ENCODE peak calls at places on chromosome 13, in six cellular contexts. Q, Z, I, L, S and P are unnamed samples.

GRCh38 chr13:52452470-52452869 is 2.0 kb upstream of the VPS36 start:
- DNase-seq in Q (no peak), Z (no peak), I (no peak), L (no peak), S (no peak), P (no peak)

GRCh38 chr13:98068511-98068910 is 74.4 kb upstream of the FARP1 start:
- DNase-seq in Q (no peak), Z (no peak), I (no peak), L (no peak), S (no peak), P (no peak)

GRCh38 chr13:81031996-81032395 is 691.1 kb upstream of the SPRY2 start:
- DNase-seq in Q (no peak), Z (no peak), I (no peak), L (no peak), S (no peak), P (no peak)

GRCh38 chr13:80712026-80712425 is 371.1 kb upstream of the SPRY2 start:
- DNase-seq in Q (no peak), Z (no peak), I (no peak), L (no peak), S (no peak), P (no peak)

GRCh38 chr13:39888865-39889810 is 233.7 kb downstream of the COG6 start:
- DNase-seq in Q (no peak), Z (no peak), I (no peak), L (no peak), S (no peak), P (no peak)

GRCh38 chr13:98466634-98467236 is 110.2 kb downstream of the STK24 start:
- DNase-seq in Q (peak; percentile 44), Z (peak; percentile 81), I (peak; percentile 54), L (peak; percentile 89), S (no peak), P (no peak)

GRCh38 chr13:20125129-20125782 is 35.6 kb downstream of the GJA3 start:
- DNase-seq in Q (no peak), Z (no peak), I (no peak), L (no peak), S (no peak), P (no peak)

GRCh38 chr13:89554801-89555200 is 1792.7 kb upstream of the MIR17HG start:
- DNase-seq in Q (no peak), Z (no peak), I (no peak), L (no peak), S (no peak), P (no peak)

GRCh38 chr13:113794764-113795173 is 35.7 kb downstream of the TMEM255B start:
- DNase-seq in Q (no peak), Z (no peak), I (no peak), L (no peak), S (no peak), P (no peak)

GRCh38 chr13:44068169-44068568 is 188.5 kb downstream of the LACC1 start:
- DNase-seq in Q (no peak), Z (no peak), I (no peak), L (no peak), S (no peak), P (no peak)

DNA sequence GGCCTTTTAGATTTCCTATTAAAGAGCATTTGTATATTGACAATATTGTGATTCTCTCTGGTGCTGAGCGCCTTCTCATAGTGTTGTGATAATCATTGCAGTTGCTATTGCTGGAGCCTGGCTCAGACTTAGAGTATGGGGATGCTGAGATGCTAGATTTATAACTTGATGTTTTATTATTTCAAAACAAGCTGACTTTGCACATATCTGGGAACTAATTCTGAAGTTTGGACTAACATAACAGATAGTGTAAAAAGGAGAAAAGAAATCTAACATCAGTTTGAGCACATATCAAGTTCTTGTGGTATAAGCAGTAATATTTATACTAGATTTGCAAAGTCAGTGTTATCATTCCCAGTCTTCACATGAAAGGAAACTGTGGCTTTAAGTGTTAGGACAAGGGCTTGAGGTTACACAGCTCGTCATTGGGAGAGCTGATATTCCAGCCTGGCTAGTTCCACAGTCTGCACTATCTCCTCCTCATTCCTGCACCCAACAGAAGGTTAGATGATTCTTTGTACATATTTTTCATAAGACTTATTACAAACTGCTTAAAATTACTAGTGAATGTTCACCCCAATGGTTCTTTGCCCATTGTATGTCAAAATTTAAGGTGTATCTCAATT is 279.8 kb downstream of the MTUS2 start:
- DNase-seq in Q (no peak), Z (no peak), I (no peak), L (no peak), S (no peak), P (no peak)
- H3K9me3 ChIP-seq in Q (no peaks in the 10 kb centered on the region), Z (no peaks in the 10 kb centered on the region), I (no peaks in the 10 kb centered on the region), L (no peaks in the 10 kb centered on the region), S (no peaks in the 10 kb centered on the region), P (no peaks in the 10 kb centered on the region)

GRCh38 chr13:102667023-102667422 is 27.8 kb downstream of the METTL21C start:
- DNase-seq in Q (no peak), Z (no peak), I (no peak), L (no peak), S (no peak), P (no peak)
- H3K9me3 ChIP-seq in Q (no peaks in the 10 kb centered on the region), Z (no peaks in the 10 kb centered on the region), I (no peaks in the 10 kb centered on the region), L (peaks cover 22% of the 10 kb centered on the region), S (peaks cover 6% of the 10 kb centered on the region), P (no peaks in the 10 kb centered on the region)

DNA sequence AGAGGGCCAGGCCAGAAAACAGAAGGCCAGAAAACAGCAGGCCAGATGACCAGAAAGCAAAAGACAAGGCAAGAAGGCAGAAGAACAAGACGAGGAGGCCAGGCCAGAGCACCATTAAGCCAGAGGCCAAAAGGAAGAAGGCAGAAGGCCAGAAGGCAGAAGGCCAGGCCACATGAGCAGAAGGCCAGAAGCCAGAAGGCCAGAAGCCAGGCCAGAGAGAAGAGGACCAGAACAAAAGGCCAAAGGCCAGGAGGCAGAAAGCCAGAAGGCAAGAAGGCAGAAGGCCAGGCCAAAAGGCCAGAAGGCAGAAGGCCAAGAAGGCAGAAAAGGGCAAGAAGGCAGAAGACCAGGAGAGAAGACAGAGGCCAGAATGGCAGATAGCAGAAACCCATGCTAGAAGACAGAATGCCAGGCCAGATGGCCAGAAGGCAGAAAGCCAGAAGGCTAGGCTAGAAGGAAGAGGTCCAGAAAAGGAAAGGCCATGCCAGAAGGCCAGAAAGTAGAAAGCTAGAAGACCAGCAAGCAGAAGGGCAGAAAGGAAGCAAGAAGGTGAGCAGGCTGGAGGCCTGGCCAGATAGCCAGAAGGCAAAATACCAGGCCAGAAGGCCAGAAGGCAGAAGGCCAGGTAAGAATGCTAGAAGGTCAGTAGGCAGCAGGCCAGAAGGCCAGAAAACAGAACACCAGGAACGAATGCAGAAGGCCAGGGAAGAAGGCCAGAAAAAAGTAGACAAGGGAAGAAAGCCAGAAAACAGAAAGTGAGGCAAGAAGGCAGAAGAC is 187.6 kb downstream of the TUBA3C start:
- DNase-seq in Q (no peak), Z (peak; percentile 51), I (peak; percentile 81), L (no peak), S (no peak), P (no peak)
- H3K9me3 ChIP-seq in Q (no peaks in the 10 kb centered on the region), Z (no peaks in the 10 kb centered on the region), I (no peaks in the 10 kb centered on the region), L (peaks cover 19% of the 10 kb centered on the region), S (peaks cover 20% of the 10 kb centered on the region), P (no peaks in the 10 kb centered on the region)

GRCh38 chr13:74922963-74923362 is 559.0 kb downstream of the TBC1D4 start:
- DNase-seq in Q (no peak), Z (no peak), I (no peak), L (no peak), S (no peak), P (no peak)
- H3K9me3 ChIP-seq in Q (peaks cover 6% of the 10 kb centered on the region), Z (peaks cover 2% of the 10 kb centered on the region), I (no peaks in the 10 kb centered on the region), L (peaks cover 4% of the 10 kb centered on the region), S (peaks cover 45% of the 10 kb centered on the region), P (no peaks in the 10 kb centered on the region)

GRCh38 chr13:62321139-62321538 is 905.5 kb upstream of the PCDH20 start:
- DNase-seq in Q (no peak), Z (no peak), I (no peak), L (no peak), S (no peak), P (no peak)
- H3K9me3 ChIP-seq in Q (no peaks in the 10 kb centered on the region), Z (no peaks in the 10 kb centered on the region), I (no peaks in the 10 kb centered on the region), L (no peaks in the 10 kb centered on the region), S (no peaks in the 10 kb centered on the region), P (no peaks in the 10 kb centered on the region)

GRCh38 chr13:21443171-21443570 is 15.9 kb downstream of the ZDHHC20 start:
- DNase-seq in Q (no peak), Z (no peak), I (no peak), L (no peak), S (no peak), P (no peak)
- H3K9me3 ChIP-seq in Q (no peaks in the 10 kb centered on the region), Z (no peaks in the 10 kb centered on the region), I (no peaks in the 10 kb centered on the region), L (no peaks in the 10 kb centered on the region), S (peaks cover 6% of the 10 kb centered on the region), P (no peaks in the 10 kb centered on the region)